ENCODE peak calls at places on chromosomes 1 and 21, in four cellular contexts. R, E, V and K are unnamed samples. For H3K9me3, the result is how much of the 10 kb centered on the place peaks cover.

GRCh38 chr1:26696191-26696644 is 403 bp downstream of the ARID1A start:
- DNase-seq in V (peak), R (no peak), E (no peak), K (peak)

GRCh38 chr1:198264271-198264670 is 107.5 kb downstream of the NEK7 start:
- DNase-seq in V (no peak), E (no peak), R (no peak), K (no peak)

GRCh38 chr1:24641646-24642151 is 1.4 kb upstream of the SRRM1 start:
- DNase-seq in V (peak), R (peak), E (peak), K (no peak)

GRCh38 chr1:230965535-230965934 is 13.1 kb downstream of the TTC13 start:
- DNase-seq in R (no peak), V (no peak), E (no peak), K (no peak)

GRCh38 chr1:107404756-107405155 is 263.9 kb downstream of the NTNG1 start:
- DNase-seq in R (no peak), E (no peak), V (no peak), K (no peak)

GRCh38 chr1:56627636-56628039 is 17.5 kb upstream of the PRKAA2 start:
- DNase-seq in V (no peak), R (no peak), E (no peak), K (no peak)

GRCh38 chr1:1181938-1182410 is 8.3 kb downstream of the TTLL10 start:
- DNase-seq in R (no peak), V (no peak), E (peak), K (no peak)

GRCh38 chr1:116666747-116667576 is 571 bp downstream of the IGSF3 start:
- DNase-seq in E (no peak), R (peak), V (no peak), K (no peak)

GRCh38 chr1:168506204-168506819 is 37.5 kb downstream of the XCL2 start:
- DNase-seq in V (no peak), R (no peak), E (no peak), K (no peak)

GRCh38 chr21:32406405-32406804 is 6.1 kb upstream of the EVA1C start:
- DNase-seq in R (peak), E (no peak), V (no peak), K (no peak)

GRCh38 chr1:237745545-237745944 is 145.2 kb downstream of the ZP4 start:
- DNase-seq in R (no peak), V (no peak), E (no peak), K (no peak)

GRCh38 chr1:182603646-182604127 is 502 bp downstream of the RGS16 start:
- DNase-seq in V (no peak), R (no peak), E (no peak), K (no peak)

GRCh38 chr1:210496063-210496462 is 167.4 kb downstream of the HHAT start:
- DNase-seq in R (no peak), V (no peak), E (no peak), K (no peak)

GRCh38 chr1:70140894-70141293 is 64.5 kb downstream of the LRRC40 start:
- DNase-seq in V (no peak), E (no peak), R (no peak), K (no peak)

GRCh38 chr21:32094792-32095191 is 184.1 kb downstream of the MIS18A start:
- DNase-seq in R (no peak), V (no peak), E (peak), K (no peak)

GRCh38 chr1:162187676-162188075 is 118.2 kb downstream of the NOS1AP start:
- DNase-seq in E (no peak), R (no peak), V (no peak), K (no peak)

GRCh38 chr21:34510148-34511142 is 1.6 kb downstream of the KCNE1 start:
- DNase-seq in V (no peak), R (peak), E (peak), K (no peak)

GRCh38 chr1:64516301-64516700 is 46.4 kb downstream of the CACHD1 start:
- DNase-seq in V (no peak), R (no peak), E (no peak), K (no peak)

GRCh38 chr1:167631987-167632680 is 2.1 kb downstream of the RCSD1 start:
- DNase-seq in E (no peak), V (no peak), R (no peak), K (no peak)

GRCh38 chr1:178942285-178943218 is 71.7 kb upstream of the ANGPTL1 start:
- DNase-seq in E (no peak), V (no peak), R (peak), K (no peak)

GRCh38 chr1:26593385-26593784 is 63.8 kb downstream of the RPS6KA1 start:
- DNase-seq in R (no peak), E (no peak), V (no peak), K (no peak)

GRCh38 chr1:228299211-228299610 is 91.4 kb downstream of the OBSCN start:
- DNase-seq in R (no peak), E (no peak), V (no peak), K (no peak)
- H3K9me3 ChIP-seq in R (under half), E (under half), V (under half), K (under half)

GRCh38 chr1:152679454-152679853 is 4.4 kb downstream of the LCE2C start:
- DNase-seq in V (no peak), R (no peak), E (no peak), K (no peak)
- H3K9me3 ChIP-seq in V (under half), R (under half), E (half or more), K (under half)

GRCh38 chr1:224488806-224489584 is 54.4 kb upstream of the WDR26 start:
- DNase-seq in V (no peak), E (no peak), R (no peak), K (no peak)

GRCh38 chr1:224490540-224491537 is 56.2 kb upstream of the WDR26 start:
- DNase-seq in V (no peak), E (no peak), R (no peak), K (no peak)

GRCh38 chr1:224492015-224492414 is 57.4 kb upstream of the WDR26 start:
- DNase-seq in V (no peak), E (no peak), R (no peak), K (no peak)

GRCh38 chr1:224486801-224487583 is 52.4 kb upstream of the WDR26 start:
- DNase-seq in R (no peak), V (no peak), E (no peak), K (no peak)

DNA sequence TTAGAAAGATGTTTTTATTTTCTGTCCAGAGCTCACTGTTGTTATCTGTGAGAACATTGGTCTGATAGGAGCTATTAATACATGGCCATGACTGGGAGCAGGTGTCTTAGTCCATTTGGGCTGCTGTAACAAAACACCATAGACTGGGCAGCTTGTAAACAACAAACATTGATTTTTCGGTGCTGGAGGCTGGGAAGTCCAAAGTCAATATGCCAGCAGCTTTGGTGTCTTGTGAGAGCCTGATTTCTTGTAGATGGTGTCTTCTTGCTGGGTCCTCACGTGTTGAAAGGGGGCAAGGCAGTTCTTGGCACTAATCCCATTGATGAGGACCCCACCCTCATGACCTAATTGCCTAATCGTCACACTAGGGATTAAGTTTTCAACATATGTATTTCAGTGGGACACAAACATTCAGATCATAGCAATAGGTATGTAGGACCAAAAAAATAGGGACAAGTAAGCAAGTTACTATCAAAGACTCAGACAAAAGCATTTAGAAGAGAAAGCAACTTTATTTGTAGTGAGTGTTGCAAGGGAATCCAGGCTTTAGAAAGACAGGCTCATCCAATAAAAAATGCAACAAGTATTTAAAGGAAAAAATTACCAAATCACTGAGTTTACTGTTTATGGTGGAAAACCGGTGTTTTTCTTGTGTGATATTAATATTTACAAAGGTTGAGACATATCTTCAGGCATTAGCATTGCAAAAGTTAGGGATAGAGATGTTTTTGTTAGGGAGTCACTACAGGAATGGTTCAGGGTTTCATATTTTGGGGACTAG is 55.2 kb upstream of the WDR26 start:
- DNase-seq in V (no peak), E (no peak), R (no peak), K (no peak)
- H3K9me3 ChIP-seq in V (under half), E (under half), R (under half), K (under half)

GRCh38 chr21:9735421-9735961 is 785.9 kb upstream of the TPTE start:
- DNase-seq in R (no peak), E (no peak), V (no peak), K (no peak)
- H3K9me3 ChIP-seq in R (under half), E (half or more), V (under half), K (under half)

GRCh38 chr1:174324939-174325338 is 122.8 kb upstream of the GPR52 start:
- DNase-seq in V (no peak), R (no peak), E (no peak), K (no peak)
- H3K9me3 ChIP-seq in V (under half), R (under half), E (under half), K (under half)

GRCh38 chr1:36304970-36305914 is 926 bp upstream of the SH3D21 start:
- DNase-seq in V (no peak), E (no peak), R (peak), K (no peak)

GRCh38 chr1:36304521-36304920 is 1.6 kb upstream of the SH3D21 start:
- DNase-seq in V (no peak), R (no peak), E (no peak), K (no peak)

GRCh38 chr1:36305915-36306209 is 306 bp upstream of the SH3D21 start:
- DNase-seq in V (no peak), R (peak), E (no peak), K (no peak)

GRCh38 chr1:36303244-36303643 is 2.9 kb upstream of the SH3D21 start:
- DNase-seq in V (no peak), E (no peak), R (no peak), K (no peak)

DNA sequence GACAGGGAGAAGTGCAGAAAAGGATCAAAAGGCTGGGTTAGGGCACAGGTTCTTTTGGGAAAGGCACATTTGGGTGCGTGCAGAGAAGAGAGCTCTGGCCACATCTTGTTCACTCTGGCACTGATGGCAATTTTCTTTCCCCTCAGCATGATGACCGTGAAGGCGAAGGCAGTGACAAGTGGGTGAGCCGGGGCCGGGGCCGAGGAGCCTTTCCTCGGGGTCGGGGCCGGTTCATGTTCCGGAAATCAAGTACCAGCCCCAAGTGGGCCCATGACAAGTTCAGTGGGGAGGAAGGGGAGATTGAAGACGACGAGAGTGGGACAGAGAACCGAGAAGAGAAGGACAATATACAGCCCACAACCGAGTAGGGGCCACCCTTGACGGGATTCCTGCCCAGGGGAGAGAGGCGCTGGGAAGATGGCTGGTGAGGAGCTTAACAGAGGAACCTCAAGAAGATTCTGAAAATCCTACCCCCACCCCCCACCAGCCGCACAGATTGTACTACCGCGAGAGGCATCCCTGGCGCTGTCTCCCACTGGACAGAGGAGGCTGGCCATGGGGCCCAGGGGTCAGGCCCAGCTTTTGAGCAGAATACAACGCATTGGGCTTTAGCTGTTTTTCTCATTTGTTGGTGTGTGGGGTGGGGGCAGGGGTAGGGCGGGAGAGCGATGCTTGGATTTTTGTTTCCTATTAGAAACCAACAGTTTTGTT is 2.4 kb upstream of the SH3D21 start:
- DNase-seq in V (no peak), R (no peak), E (no peak), K (no peak)
- H3K9me3 ChIP-seq in V (under half), R (under half), E (under half), K (under half)

GRCh38 chr1:4482526-4482925 is 171.9 kb upstream of the AJAP1 start:
- DNase-seq in E (no peak), V (no peak), R (no peak), K (no peak)

GRCh38 chr1:4485398-4485797 is 169.0 kb upstream of the AJAP1 start:
- DNase-seq in V (no peak), E (peak), R (no peak), K (no peak)

GRCh38 chr1:4481451-4481850 is 173.0 kb upstream of the AJAP1 start:
- DNase-seq in V (no peak), E (no peak), R (no peak), K (no peak)

GRCh38 chr1:4485878-4486277 is 168.5 kb upstream of the AJAP1 start:
- DNase-seq in E (no peak), R (no peak), V (no peak), K (no peak)

GRCh38 chr1:4483031-4483625 is 171.3 kb upstream of the AJAP1 start:
- DNase-seq in R (no peak), V (no peak), E (no peak), K (no peak)
- H3K9me3 ChIP-seq in R (under half), V (under half), E (under half), K (under half)

GRCh38 chr1:248164031-248164430 is 10.6 kb upstream of the OR2M2 start:
- DNase-seq in V (no peak), E (no peak), R (no peak), K (no peak)

GRCh38 chr1:248155927-248156326 is 11.0 kb downstream of the OR2M5 start:
- DNase-seq in E (no peak), V (no peak), R (no peak), K (no peak)

DNA sequence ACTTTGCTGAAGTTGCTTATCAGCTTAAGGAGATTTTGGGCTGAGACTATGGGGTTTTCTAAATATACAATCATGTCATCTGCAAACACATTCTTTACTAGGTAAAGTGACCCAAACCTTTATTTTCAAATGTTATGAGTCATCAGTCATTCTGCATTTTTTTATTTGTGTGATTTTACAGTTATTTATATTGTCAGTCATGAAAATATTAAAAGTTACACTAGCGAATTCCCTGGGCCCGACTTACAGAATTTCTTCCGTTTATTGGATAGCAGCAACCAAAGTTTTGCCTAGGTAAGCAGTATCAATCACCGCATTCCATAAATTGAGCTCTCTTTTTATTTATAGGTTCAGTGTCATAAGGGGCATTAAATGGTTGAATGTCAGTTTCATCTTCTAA is 13.8 kb downstream of the OR2M5 start:
- DNase-seq in E (no peak), R (no peak), V (no peak), K (no peak)
- H3K9me3 ChIP-seq in E (under half), R (under half), V (under half), K (under half)

GRCh38 chr1:81254560-81254959 is 546.2 kb upstream of the ADGRL2 start:
- DNase-seq in E (peak), V (no peak), R (no peak), K (no peak)
- H3K9me3 ChIP-seq in E (under half), V (under half), R (under half), K (under half)